ENCODE peak calls at places on chromosomes 11 and 22, in ten cellular contexts. R is prostate gland, S is AG04449, K is DND-41, Q is suprapubic skin, V is stomach, B is A549, W is IMR-90, F is foreskin fibroblast, G is heart left ventricle. U is an unnamed sample.

GRCh38 chr22:38947321-38948112 is 9.9 kb upstream of the APOBEC3A start:
- DNase-seq in R (no peak), S (no peak), K (no peak), Q (no peak), V (no peak), B (no peak), W (no peak), F (no peak), G (no peak), U (no peak)

GRCh38 chr11:74992852-74993251 is 4.1 kb downstream of the NEU3 start:
- DNase-seq in R (no peak), S (no peak), K (no peak), Q (no peak), V (no peak), B (no peak), W (no peak), F (no peak), G (no peak), U (no peak)

GRCh38 chr22:31951201-31952093 is 7.1 kb downstream of the YWHAH start:
- DNase-seq in R (no peak), S (no peak), K (no peak), Q (no peak), V (no peak), B (no peak), W (no peak), F (no peak), G (no peak), U (no peak)

GRCh38 chr22:36540867-36541642 is 12.1 kb upstream of the EIF3D start:
- DNase-seq in R (no peak), S (no peak), K (no peak), Q (no peak), V (no peak), B (no peak), W (no peak), F (no peak), G (no peak), U (no peak)

GRCh38 chr11:82043316-82043715 is 690.3 kb downstream of the FAM181B start:
- DNase-seq in R (no peak), S (no peak), K (no peak), Q (no peak), V (no peak), B (no peak), W (no peak), F (no peak), G (no peak), U (no peak)

GRCh38 chr22:40668611-40669390 is 10.5 kb upstream of the MCHR1 start:
- DNase-seq in R (no peak), S (peak), K (no peak), Q (no peak), V (no peak), B (peak), W (peak), F (peak), G (no peak), U (no peak)

GRCh38 chr11:90343670-90344069 is 120.8 kb upstream of the CHORDC1 start:
- DNase-seq in R (no peak), S (no peak), K (no peak), Q (no peak), V (no peak), B (no peak), W (no peak), F (no peak), G (no peak), U (no peak)

GRCh38 chr11:62108017-62108750 is 15.6 kb upstream of the INCENP start:
- DNase-seq in R (peak), S (no peak), K (peak), Q (no peak), V (no peak), B (peak), W (peak), F (peak), G (peak), U (peak)

GRCh38 chr11:47667135-47667534 is 24.8 kb upstream of the MTCH2 start:
- DNase-seq in R (no peak), S (no peak), K (no peak), Q (no peak), V (no peak), B (no peak), W (peak), F (no peak), G (no peak), U (no peak)

GRCh38 chr22:18111759-18112330 is 1.2 kb downstream of the TUBA8 start:
- DNase-seq in R (no peak), S (no peak), K (no peak), Q (no peak), V (peak), B (no peak), W (no peak), F (no peak), G (peak), U (no peak)

GRCh38 chr22:18112440-18112839 is 1.8 kb downstream of the TUBA8 start:
- DNase-seq in R (no peak), S (no peak), K (no peak), Q (no peak), V (no peak), B (no peak), W (no peak), F (no peak), G (no peak), U (no peak)

GRCh38 chr22:18110194-18110943 is at the start of gene TUBA8:
- DNase-seq in R (peak), S (no peak), K (peak), Q (peak), V (peak), B (no peak), W (peak), F (peak), G (peak), U (peak)

GRCh38 chr22:18109410-18110193 is 1.0 kb upstream of the TUBA8 start:
- DNase-seq in R (no peak), S (no peak), K (no peak), Q (no peak), V (no peak), B (no peak), W (no peak), F (no peak), G (no peak), U (no peak)

DNA sequence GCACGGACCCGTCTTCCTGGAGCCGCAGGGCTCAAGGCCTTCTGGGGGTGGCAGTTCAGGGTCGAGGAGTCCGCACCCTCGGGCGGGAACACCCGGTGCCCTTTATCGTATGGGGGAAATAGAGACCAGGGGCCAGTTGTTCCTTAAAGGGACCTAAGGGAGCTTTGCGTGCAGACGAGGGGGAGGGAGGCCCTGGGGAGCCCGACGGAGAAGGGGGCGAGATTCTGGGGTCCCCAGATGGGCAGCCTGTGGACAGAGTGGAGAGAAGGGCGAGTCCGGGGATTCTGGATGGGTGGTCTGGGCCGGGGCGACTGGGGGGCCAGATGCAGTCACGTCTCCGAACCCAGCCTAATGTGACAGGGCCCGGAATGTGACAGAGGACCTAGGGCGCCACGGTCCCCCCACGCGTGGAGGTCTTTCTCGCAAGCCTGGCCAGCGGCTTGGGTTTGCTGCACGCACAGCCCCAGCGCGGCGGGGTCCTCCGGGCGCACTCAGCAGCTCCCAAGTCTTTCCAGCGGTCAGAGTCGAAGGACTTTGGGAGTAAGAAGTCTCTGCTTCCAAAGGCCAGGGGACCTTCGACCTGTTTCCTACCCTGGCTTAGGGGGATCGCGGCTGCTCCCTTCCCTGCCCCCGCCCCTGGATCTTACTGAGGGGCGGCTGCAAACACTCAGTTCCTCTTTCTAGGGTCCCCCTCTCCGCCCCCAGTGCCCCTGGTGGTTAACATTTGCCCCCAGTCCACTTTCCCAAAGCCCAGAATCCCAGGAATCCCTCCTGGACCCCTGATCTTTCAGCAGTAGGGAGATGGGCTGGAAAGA is 542 bp downstream of the TUBA8 start:
- DNase-seq in R (no peak), S (no peak), K (no peak), Q (no peak), V (no peak), B (no peak), W (no peak), F (no peak), G (no peak), U (no peak)
- H3K4me3 ChIP-seq in R (peak), S (peak), K (peak), Q (peak), V (peak), B (no peak), W (peak), F (peak), G (peak), U (no peak)

GRCh38 chr22:45061332-45061731 is 51.5 kb upstream of the PHF21B start:
- DNase-seq in R (no peak), S (no peak), K (no peak), Q (no peak), V (no peak), B (no peak), W (no peak), F (no peak), G (no peak), U (no peak)
- TF ChIP-seq CTCF in R (no peak), S (no peak), K (no peak), Q (no peak), V (no peak), B (no peak), W (no peak), F (no peak), G (no peak), U (peak)

GRCh38 chr11:2826679-2827056 is 58.9 kb downstream of the CDKN1C start:
- DNase-seq in R (no peak), S (no peak), K (no peak), Q (no peak), V (no peak), B (no peak), W (no peak), F (no peak), G (no peak), U (no peak)
- H3K4me3 ChIP-seq in R (no peak), S (no peak), K (no peak), Q (peak), V (peak), B (no peak), W (no peak), F (no peak), G (no peak), U (no peak)

DNA sequence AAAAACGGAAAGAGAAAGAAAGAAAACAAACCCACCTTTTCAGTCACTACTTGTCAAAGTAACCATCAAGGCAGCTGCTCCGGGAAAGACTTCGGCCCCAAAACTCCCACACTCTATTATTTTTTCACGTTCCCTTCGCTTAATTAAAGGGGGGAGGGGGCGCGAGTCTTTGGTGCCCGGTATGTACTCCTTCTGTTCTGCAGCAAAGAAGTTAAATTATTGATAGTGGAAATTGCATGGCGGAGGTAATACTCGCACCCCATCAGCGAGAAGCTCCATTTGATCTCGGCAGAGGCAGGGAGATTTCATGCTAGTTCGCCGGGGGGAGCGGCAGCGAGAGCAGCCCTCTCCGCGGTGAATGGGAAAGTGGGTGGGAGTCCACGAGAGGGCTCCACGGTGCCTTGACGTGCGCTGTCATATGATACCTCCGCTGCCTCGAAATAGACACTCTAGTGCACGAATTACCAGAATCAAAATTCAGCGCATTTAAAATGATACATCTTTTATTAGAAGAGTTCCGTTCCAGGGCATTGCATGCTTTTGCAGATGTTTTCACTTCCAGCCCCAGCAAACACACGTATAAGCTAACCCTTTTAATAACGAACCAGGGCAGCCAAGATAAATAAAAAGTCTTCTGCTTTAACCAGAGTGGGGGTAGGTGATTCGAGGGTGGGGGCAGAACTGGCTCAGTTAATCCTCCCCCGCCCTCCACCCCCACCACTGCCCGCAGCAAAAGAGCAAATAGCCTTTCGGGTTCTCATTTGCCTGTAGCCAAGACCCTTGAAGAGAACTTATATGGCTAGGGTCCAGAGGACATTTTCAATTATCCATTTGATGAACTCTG is 1.2 kb upstream of the BDNF start:
- DNase-seq in R (no peak), S (no peak), K (no peak), Q (no peak), V (no peak), B (peak), W (peak), F (peak), G (peak), U (no peak)
- TF ChIP-seq CTCF in R (no peak), S (peak), K (no peak), Q (no peak), V (no peak), B (peak), W (peak), F (peak), G (peak), U (no peak)

DNA sequence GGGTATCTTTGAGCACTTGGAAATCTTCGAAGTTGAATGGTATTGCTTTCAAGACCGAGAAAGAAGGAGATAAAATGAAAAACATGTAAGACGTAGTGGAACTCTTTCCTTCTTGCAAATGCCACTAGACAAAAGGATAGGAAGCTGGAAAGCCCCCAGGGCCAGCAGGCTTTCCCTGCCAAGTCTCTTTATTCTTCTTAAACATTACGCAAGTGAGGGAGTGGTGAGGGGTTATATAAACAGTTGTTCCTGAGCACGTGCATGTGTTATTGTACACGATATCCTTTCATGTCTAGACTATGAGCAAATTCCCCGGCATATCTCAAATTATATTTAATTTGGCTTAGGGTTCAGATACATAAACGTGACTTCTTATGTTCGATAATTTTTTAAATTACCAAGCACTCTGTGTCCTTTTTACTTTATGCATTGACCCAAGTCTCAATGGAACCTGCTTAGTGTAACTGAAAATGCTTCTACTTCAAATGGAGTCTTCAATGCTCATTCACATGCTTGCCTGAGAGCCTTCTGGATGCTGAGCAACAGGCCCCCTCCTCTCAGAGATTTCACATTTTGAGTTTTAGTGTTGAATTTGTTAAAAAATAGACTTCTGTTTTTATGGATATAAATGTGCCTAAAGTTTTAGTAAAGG is 59.0 kb downstream of the PPP2R1B start:
- DNase-seq in R (peak), S (no peak), K (no peak), Q (no peak), V (peak), B (no peak), W (peak), F (peak), G (peak), U (no peak)
- H3K4me3 ChIP-seq in R (no peak), S (no peak), K (no peak), Q (no peak), V (no peak), B (no peak), W (no peak), F (no peak), G (no peak), U (no peak)

DNA sequence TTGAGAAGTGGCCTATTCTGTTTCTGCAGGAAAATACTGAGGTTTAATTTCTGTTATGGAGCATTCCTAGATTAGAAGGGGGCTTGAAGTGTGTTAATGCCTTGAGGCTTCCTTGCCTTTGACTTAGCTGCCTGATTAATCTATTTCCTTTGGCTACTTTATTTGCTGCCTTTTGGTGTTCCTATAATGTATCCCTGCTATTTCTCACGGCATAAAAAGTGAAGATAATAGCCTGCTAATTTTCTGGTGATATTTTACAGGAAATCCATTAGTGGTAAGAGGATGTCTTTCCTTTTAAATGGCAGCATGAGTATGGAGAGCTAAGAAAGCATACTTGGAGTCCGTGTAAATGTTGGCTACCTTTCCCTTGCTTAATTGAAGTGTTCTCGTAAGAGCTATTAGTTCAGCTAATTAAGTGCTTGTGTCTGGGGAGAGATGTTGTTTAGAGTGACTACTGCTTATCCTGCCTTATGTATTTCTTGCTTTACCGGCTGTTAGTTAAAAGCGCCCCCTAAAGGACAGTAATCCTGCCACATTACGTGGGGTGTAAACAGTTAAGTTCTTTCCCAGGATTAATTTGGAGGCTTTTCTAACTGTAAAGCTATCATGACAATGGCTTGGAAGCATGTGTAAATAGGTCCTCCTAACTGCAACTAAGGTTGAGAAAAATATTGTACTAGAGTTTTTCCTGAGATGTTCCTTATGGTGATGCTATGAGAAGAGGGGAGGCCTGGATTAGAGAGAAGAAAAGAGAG is 45.6 kb downstream of the ZNF280B start:
- DNase-seq in R (no peak), S (no peak), K (no peak), Q (no peak), V (no peak), B (peak), W (no peak), F (peak), G (no peak), U (no peak)
- TF ChIP-seq CTCF in R (no peak), S (no peak), K (peak), Q (no peak), V (no peak), B (peak), W (peak), F (peak), G (no peak), U (peak)

GRCh38 chr22:45970709-45971388 is 6.1 kb downstream of the WNT7B start:
- DNase-seq in R (no peak), S (no peak), K (no peak), Q (no peak), V (no peak), B (no peak), W (peak), F (peak), G (no peak), U (peak)
- H3K4me3 ChIP-seq in R (peak), S (peak), K (no peak), Q (peak), V (peak), B (peak), W (peak), F (peak), G (peak), U (peak)